ENCODE peak calls at places on chromosomes 1 and 21, in four cellular contexts. T is GM12865, F is progenitor cell of endocrine pancreas, B is mesothelial cell of epicardium. P is an unnamed sample.

GRCh38 chr1:46221749-46222148 is 18.6 kb downstream of the LURAP1 start:
- DNase-seq in T (no peak), F (no peak), B (no peak), P (no peak)

GRCh38 chr1:235724716-235725115 is 75.1 kb upstream of the GNG4 start:
- DNase-seq in T (no peak), F (no peak), B (no peak), P (no peak)

GRCh38 chr21:41366522-41367151 is 4.8 kb downstream of the MX2 start:
- DNase-seq in T (peak), F (no peak), B (no peak), P (peak)

GRCh38 chr1:41274827-41275519 is 32.9 kb upstream of the SCMH1 start:
- DNase-seq in T (no peak), F (no peak), B (no peak), P (no peak)

GRCh38 chr1:85396194-85396593 is 68.8 kb downstream of the DDAH1 start:
- DNase-seq in T (no peak), F (no peak), B (no peak), P (no peak)

GRCh38 chr21:42513985-42514882 is 582 bp downstream of the SLC37A1 start:
- DNase-seq in T (peak), F (peak), B (no peak), P (no peak)

GRCh38 chr1:29157269-29157601 is 24.5 kb downstream of the SRSF4 start:
- DNase-seq in T (no peak), F (no peak), B (no peak), P (no peak)

GRCh38 chr1:47208374-47208850 is 18.6 kb upstream of the PDZK1IP1 start:
- DNase-seq in T (no peak), F (no peak), B (no peak), P (no peak)

GRCh38 chr21:32806810-32807386 is 35.3 kb upstream of the PAXBP1 start:
- DNase-seq in T (no peak), F (no peak), B (no peak), P (no peak)

GRCh38 chr1:159925713-159926066 is 383 bp upstream of the TAGLN2 start:
- DNase-seq in T (no peak), F (no peak), B (no peak), P (no peak)

GRCh38 chr1:222357252-222357651 is 190.7 kb downstream of the HHIPL2 start:
- DNase-seq in T (no peak), F (no peak), B (no peak), P (no peak)

GRCh38 chr1:64743954-64744491 is 852 bp upstream of the RAVER2 start:
- DNase-seq in T (no peak), F (no peak), B (no peak), P (no peak)

GRCh38 chr1:64745181-64745985 is 508 bp downstream of the RAVER2 start:
- DNase-seq in T (no peak), F (peak), B (peak), P (peak)

GRCh38 chr1:64745986-64746940 is 1.4 kb downstream of the RAVER2 start:
- DNase-seq in T (no peak), F (no peak), B (no peak), P (no peak)

GRCh38 chr1:64748222-64748621 is 3.3 kb downstream of the RAVER2 start:
- DNase-seq in T (no peak), F (no peak), B (no peak), P (no peak)

DNA sequence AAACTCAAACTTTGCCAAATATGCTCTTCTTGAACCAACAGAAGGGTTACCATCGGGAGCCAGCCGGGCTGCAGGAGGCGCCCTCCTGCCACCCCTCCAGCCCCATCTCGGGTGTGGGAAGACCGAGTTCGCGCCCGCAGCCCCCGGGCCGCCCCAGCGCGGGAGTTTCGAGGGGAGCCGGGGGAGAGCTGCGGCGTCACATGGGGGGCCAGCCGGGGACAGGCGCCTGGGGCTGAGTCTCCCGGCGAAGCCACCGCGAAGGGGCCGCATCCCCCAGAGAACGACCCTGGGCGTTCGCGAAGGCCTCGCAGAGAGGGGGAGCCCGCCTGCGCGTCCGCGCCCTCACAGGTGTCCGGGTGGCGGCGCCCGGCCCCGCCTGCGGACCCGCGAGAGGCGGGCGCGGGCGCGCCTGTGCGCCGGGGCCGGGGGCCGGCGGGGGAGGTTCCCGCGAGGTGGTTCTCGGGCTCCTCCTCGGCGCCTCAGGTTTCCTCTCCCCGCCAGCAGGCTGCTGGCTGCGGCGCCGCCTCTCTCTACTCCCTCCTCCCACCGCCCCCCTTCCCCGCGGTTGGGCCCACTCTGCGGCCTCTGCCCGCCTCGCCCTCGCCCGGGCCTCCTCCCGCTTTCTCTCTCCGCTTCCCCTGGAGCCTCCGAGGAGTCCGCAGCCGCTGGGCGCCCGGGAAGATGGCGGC is at the start of gene RAVER2:
- DNase-seq in T (peak), F (peak), B (peak), P (peak)
- TF ChIP-seq CTCF in T (peak), F (peak), B (no peak), P (peak)

DNA sequence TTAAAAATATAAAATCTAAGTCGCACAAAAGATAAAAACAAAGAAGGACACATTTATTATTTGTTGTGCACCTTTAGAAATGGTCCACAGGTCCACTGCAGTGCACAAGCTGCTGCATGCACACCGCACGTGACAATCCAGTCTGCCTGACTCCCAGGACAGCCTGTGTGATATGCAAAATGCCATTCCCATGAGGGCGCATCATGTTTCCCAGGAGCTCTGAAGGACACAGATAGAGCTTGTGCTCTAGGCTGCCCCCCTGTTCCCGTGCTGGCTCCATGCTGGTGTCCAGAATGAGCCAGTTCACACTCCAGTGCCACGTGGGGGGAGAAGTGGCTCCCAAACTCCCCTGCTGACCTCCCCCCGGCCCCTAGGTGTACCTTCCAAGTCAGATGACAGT is 26.5 kb downstream of the RAB7B start:
- DNase-seq in T (no peak), F (no peak), B (no peak), P (no peak)
- TF ChIP-seq CTCF in T (no peak), F (no peak), B (no peak), P (no peak)

GRCh38 chr1:80054129-80054528 is 1047.6 kb upstream of the ADGRL4 start:
- DNase-seq in T (no peak), F (no peak), B (no peak), P (no peak)
- TF ChIP-seq CTCF in T (no peak), F (no peak), B (no peak), P (no peak)

GRCh38 chr1:147665521-147665920 is 4.8 kb downstream of the ACP6 start:
- DNase-seq in T (no peak), F (no peak), B (no peak), P (no peak)
- TF ChIP-seq CTCF in T (peak), F (peak), B (peak), P (peak)

GRCh38 chr1:199954701-199955100 is 72.8 kb upstream of the NR5A2 start:
- DNase-seq in T (peak), F (peak), B (no peak), P (no peak)
- TF ChIP-seq CTCF in T (peak), F (peak), B (no peak), P (peak)

GRCh38 chr1:103265551-103265950 is 157.2 kb upstream of the COL11A1 start:
- DNase-seq in T (no peak), F (no peak), B (no peak), P (no peak)

GRCh38 chr1:103273106-103273505 is 164.8 kb upstream of the COL11A1 start:
- DNase-seq in T (no peak), F (no peak), B (no peak), P (no peak)

GRCh38 chr1:103266036-103266435 is 157.7 kb upstream of the COL11A1 start:
- DNase-seq in T (no peak), F (no peak), B (no peak), P (no peak)

GRCh38 chr1:103267271-103267670 is 158.9 kb upstream of the COL11A1 start:
- DNase-seq in T (no peak), F (no peak), B (no peak), P (no peak)

DNA sequence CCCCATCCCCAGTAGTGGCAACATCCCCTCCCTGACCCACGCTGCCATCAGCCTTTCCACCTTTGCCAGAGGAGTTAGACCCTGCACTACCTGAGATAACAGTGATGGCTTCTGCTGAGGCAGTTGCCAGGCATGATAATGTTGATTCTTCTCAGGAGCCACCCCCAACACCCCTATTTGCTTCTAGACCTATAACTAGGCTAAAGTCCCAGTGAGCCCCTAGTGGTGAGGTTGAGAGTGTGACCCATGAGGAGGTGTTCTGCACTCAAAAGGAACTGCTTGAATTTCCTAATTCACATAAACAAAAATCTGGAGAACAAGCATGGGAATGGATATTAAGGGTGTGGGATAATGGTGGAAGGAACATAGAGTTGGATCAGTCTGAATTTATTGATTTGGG is 159.6 kb upstream of the COL11A1 start:
- DNase-seq in T (no peak), F (no peak), B (no peak), P (no peak)
- TF ChIP-seq CTCF in T (peak), F (peak), B (no peak), P (peak)

GRCh38 chr21:45441431-45442255 is 36.7 kb downstream of the COL18A1 start:
- DNase-seq in T (no peak), F (no peak), B (no peak), P (no peak)

GRCh38 chr21:45444385-45444784 is 39.4 kb downstream of the COL18A1 start:
- DNase-seq in T (no peak), F (no peak), B (no peak), P (no peak)

GRCh38 chr21:45445369-45445768 is 40.4 kb downstream of the COL18A1 start:
- DNase-seq in T (no peak), F (no peak), B (no peak), P (no peak)

GRCh38 chr21:45442276-45442675 is 37.3 kb downstream of the COL18A1 start:
- DNase-seq in T (no peak), F (no peak), B (no peak), P (no peak)

GRCh38 chr21:45443595-45444181 is 38.7 kb downstream of the COL18A1 start:
- DNase-seq in T (no peak), F (no peak), B (no peak), P (no peak)
- TF ChIP-seq CTCF in T (no peak), F (no peak), B (no peak), P (no peak)